ENCODE peak calls at places on chromosomes 6 and 20, in eight cellular contexts. W is body of pancreas, M is HepG2, C is breast epithelium, O is ovary, L is IMR-90, S is H54, E is esophagus squamous epithelium. P is an unnamed sample.

GRCh38 chr6:29035951-29036350 is 9.0 kb downstream of the OR2W1 start:
- DNase-seq in L (no peak), O (no peak), M (no peak), W (no peak), E (no peak), C (no peak), S (no peak), P (no peak)

GRCh38 chr6:166903500-166903899 is 52.9 kb downstream of the RNASET2 start:
- DNase-seq in E (no peak), L (no peak), C (no peak), M (no peak), S (no peak), W (no peak), O (no peak), P (no peak)

GRCh38 chr6:75201901-75202672 is 3.8 kb downstream of the COL12A1 start:
- DNase-seq in E (no peak), O (peak), L (peak), W (peak), M (no peak), S (no peak), C (no peak), P (peak)

GRCh38 chr6:162705736-162706135 is 21.8 kb downstream of the PRKN start:
- DNase-seq in O (no peak), W (no peak), E (no peak), S (no peak), L (no peak), C (no peak), M (no peak), P (no peak)

GRCh38 chr6:16288163-16288562 is 49.8 kb downstream of the GMPR start:
- DNase-seq in W (no peak), S (no peak), O (no peak), C (no peak), L (no peak), M (no peak), E (no peak), P (no peak)

GRCh38 chr20:48521121-48521520 is 306.7 kb downstream of the PREX1 start:
- DNase-seq in M (no peak), S (no peak), W (no peak), O (no peak), C (no peak), L (no peak), E (no peak), P (no peak)

GRCh38 chr6:141744194-141744925 is 388.4 kb upstream of the GJE1 start:
- DNase-seq in L (peak), M (no peak), O (no peak), S (no peak), C (no peak), E (no peak), W (no peak), P (no peak)

GRCh38 chr6:52551483-52552277 is 25.2 kb downstream of the TRAM2 start:
- DNase-seq in W (peak), S (peak), M (peak), E (no peak), O (no peak), C (peak), L (peak), P (peak)

GRCh38 chr6:33419580-33420492 is at the start of gene SYNGAP1:
- DNase-seq in O (peak), M (no peak), S (no peak), C (no peak), E (no peak), L (peak), W (no peak), P (peak)

GRCh38 chr20:32050851-32051556 is 1.0 kb upstream of the HCK start:
- DNase-seq in O (no peak), M (no peak), C (no peak), E (no peak), L (no peak), W (peak), S (no peak), P (no peak)

GRCh38 chr6:158938811-158939254 is 61.2 kb downstream of the RSPH3 start:
- DNase-seq in S (no peak), L (no peak), C (no peak), O (no peak), W (no peak), E (no peak), M (no peak), P (no peak)

GRCh38 chr20:46401478-46401860 is 4.9 kb downstream of the ELMO2 start:
- DNase-seq in C (no peak), W (peak), L (no peak), M (no peak), E (no peak), O (no peak), S (no peak), P (no peak)

GRCh38 chr20:63498950-63499332 is at the start of gene EEF1A2:
- DNase-seq in W (no peak), C (no peak), O (no peak), E (no peak), S (no peak), M (no peak), L (no peak), P (no peak)

GRCh38 chr6:162610351-162610750 is 117.2 kb downstream of the PRKN start:
- DNase-seq in M (no peak), E (no peak), O (no peak), C (no peak), S (no peak), W (no peak), L (no peak), P (no peak)

GRCh38 chr6:132714160-132714559 is 305 bp upstream of the VNN1 start:
- DNase-seq in C (no peak), L (no peak), W (no peak), E (no peak), M (no peak), O (no peak), S (no peak), P (no peak)

GRCh38 chr6:167235421-167236238 is 55.5 kb upstream of the UNC93A start:
- DNase-seq in M (no peak), O (no peak), S (no peak), W (no peak), C (no peak), L (no peak), E (no peak), P (no peak)

GRCh38 chr6:5204340-5204739 is 56.4 kb downstream of the LYRM4 start:
- DNase-seq in M (no peak), O (no peak), C (no peak), L (no peak), E (no peak), W (no peak), S (no peak), P (no peak)

GRCh38 chr6:4974962-4975361 is 28.9 kb downstream of the RPP40 start:
- DNase-seq in S (no peak), O (no peak), M (no peak), W (no peak), C (no peak), E (no peak), L (no peak), P (no peak)

GRCh38 chr6:151377095-151377494 is 14.3 kb downstream of the ZBTB2 start:
- DNase-seq in C (no peak), W (no peak), E (no peak), S (no peak), O (no peak), L (no peak), M (no peak), P (no peak)

GRCh38 chr6:143505111-143505510 is 6.4 kb downstream of the FUCA2 start:
- DNase-seq in W (no peak), O (no peak), S (no peak), M (no peak), E (no peak), C (no peak), L (no peak), P (no peak)

GRCh38 chr6:151096691-151097090 is 143.1 kb upstream of the AKAP12 start:
- DNase-seq in W (no peak), C (no peak), S (no peak), O (no peak), M (no peak), L (peak), E (no peak), P (no peak)

GRCh38 chr6:52013035-52013434 is 74.4 kb downstream of the PKHD1 start:
- DNase-seq in W (peak), O (no peak), L (no peak), S (no peak), C (peak), E (no peak), M (no peak), P (no peak)

GRCh38 chr6:56370591-56371198 is 123.3 kb upstream of the COL21A1 start:
- DNase-seq in S (peak), C (peak), L (peak), W (peak), O (peak), M (peak), E (no peak), P (peak)

GRCh38 chr6:125611573-125612399 is 137.6 kb upstream of the HEY2 start:
- DNase-seq in S (no peak), L (no peak), O (no peak), C (no peak), M (no peak), E (no peak), W (peak), P (no peak)

GRCh38 chr6:107819976-107820551 is 4.0 kb downstream of the SCML4 start:
- DNase-seq in E (no peak), M (no peak), L (peak), O (no peak), S (no peak), W (peak), C (peak), P (no peak)

GRCh38 chr20:62914970-62915457 is 11.3 kb downstream of the DIDO1 start:
- DNase-seq in W (peak), L (peak), S (no peak), O (peak), C (no peak), M (peak), E (no peak), P (no peak)

GRCh38 chr6:148972481-148972880 is 225.7 kb downstream of the UST start:
- DNase-seq in M (peak), W (peak), L (no peak), E (no peak), C (peak), O (peak), S (no peak), P (no peak)

GRCh38 chr6:113936093-113936934 is 34.6 kb downstream of the HDAC2 start:
- DNase-seq in S (no peak), C (no peak), O (no peak), E (no peak), M (peak), L (peak), W (peak), P (no peak)

GRCh38 chr6:151205971-151206600 is 33.7 kb upstream of the AKAP12 start:
- DNase-seq in W (no peak), E (no peak), C (no peak), S (no peak), L (no peak), M (peak), O (no peak), P (no peak)

GRCh38 chr20:29079769-29080690 is 2177.4 kb upstream of the DEFB115 start:
- DNase-seq in W (peak), M (peak), S (no peak), L (no peak), E (no peak), C (no peak), O (no peak), P (no peak)

GRCh38 chr6:165585060-165585459 is 78.0 kb downstream of the PDE10A start:
- DNase-seq in W (no peak), O (no peak), S (no peak), M (no peak), C (no peak), L (peak), E (no peak), P (no peak)

GRCh38 chr20:21357851-21358250 is 39.5 kb downstream of the NKX2-4 start:
- DNase-seq in L (peak), O (no peak), S (no peak), E (no peak), C (no peak), W (no peak), M (peak), P (no peak)

GRCh38 chr6:166929534-166930189 is 26.7 kb downstream of the RNASET2 start:
- DNase-seq in W (no peak), C (no peak), E (no peak), L (no peak), S (no peak), M (no peak), O (no peak), P (no peak)

GRCh38 chr6:167998206-167998605 is 735 bp downstream of the KIF25 start:
- DNase-seq in W (no peak), C (no peak), L (no peak), O (no peak), S (no peak), E (no peak), M (no peak), P (no peak)

GRCh38 chr6:33822575-33823395 is 19.0 kb upstream of the MLN start:
- DNase-seq in S (peak), M (peak), E (no peak), O (no peak), L (no peak), W (no peak), C (no peak), P (no peak)

GRCh38 chr6:139107051-139107450 is 27.8 kb upstream of the HECA start:
- DNase-seq in E (no peak), C (no peak), W (no peak), S (no peak), L (no peak), M (no peak), O (no peak), P (no peak)
- TF ChIP-seq POLR2A in E (no peak), C (no peak), W (no peak), S (no peak), L (no peak), M (no peak), O (no peak), P (no peak)

GRCh38 chr6:36422714-36423100 is 19.9 kb downstream of the PXT1 start:
- DNase-seq in C (no peak), L (no peak), M (no peak), E (no peak), O (no peak), S (no peak), W (no peak), P (no peak)

GRCh38 chr6:36427781-36428345 is 14.8 kb downstream of the PXT1 start:
- DNase-seq in S (no peak), O (no peak), W (no peak), C (no peak), M (no peak), L (peak), E (no peak), P (no peak)

GRCh38 chr6:36419295-36419694 is 23.4 kb downstream of the PXT1 start:
- DNase-seq in S (no peak), O (no peak), E (no peak), C (no peak), M (no peak), L (no peak), W (no peak), P (no peak)

GRCh38 chr6:36426622-36427021 is 16.0 kb downstream of the PXT1 start:
- DNase-seq in M (peak), E (no peak), S (no peak), C (no peak), L (no peak), W (no peak), O (no peak), P (no peak)

DNA sequence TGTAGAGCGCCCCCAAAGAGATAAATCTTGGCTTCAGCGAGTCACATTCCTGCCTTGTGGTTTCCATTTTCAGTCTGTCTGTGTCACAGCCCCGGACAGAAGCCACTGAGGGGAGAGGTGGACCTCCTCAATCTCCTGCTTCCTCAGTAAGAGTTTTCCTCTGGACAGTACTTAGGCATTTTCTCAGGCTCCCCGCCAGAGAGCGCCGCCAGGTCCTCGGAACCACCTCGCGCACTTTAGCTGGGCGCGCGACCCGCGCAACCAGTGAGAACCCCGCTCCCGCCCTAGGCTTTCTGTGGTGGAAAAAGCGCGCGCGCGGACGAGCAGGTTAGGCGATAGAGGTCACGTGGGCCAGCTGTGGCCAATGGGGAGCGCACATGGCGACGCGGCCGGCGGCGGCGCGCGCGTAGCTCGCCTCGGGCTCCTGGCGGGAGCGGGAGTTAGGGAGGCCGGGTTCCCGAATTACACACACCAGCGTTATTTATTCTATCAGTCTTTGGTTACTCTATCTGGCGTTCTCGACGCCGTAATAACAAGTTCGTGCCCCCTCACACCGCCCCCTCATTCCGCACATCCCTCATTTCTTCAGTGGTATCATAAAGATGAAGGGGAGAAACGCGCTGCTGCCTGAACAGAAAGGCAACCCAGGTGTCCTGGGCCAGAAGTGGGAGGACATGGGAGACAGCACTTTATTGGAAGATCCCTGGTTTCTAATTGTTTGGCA is 19.4 kb downstream of the PXT1 start:
- DNase-seq in E (peak), O (peak), C (peak), W (peak), L (peak), S (peak), M (peak), P (peak)
- TF ChIP-seq POLR2A in E (no peak), O (peak), C (no peak), W (peak), L (peak), S (peak), M (peak), P (peak)

DNA sequence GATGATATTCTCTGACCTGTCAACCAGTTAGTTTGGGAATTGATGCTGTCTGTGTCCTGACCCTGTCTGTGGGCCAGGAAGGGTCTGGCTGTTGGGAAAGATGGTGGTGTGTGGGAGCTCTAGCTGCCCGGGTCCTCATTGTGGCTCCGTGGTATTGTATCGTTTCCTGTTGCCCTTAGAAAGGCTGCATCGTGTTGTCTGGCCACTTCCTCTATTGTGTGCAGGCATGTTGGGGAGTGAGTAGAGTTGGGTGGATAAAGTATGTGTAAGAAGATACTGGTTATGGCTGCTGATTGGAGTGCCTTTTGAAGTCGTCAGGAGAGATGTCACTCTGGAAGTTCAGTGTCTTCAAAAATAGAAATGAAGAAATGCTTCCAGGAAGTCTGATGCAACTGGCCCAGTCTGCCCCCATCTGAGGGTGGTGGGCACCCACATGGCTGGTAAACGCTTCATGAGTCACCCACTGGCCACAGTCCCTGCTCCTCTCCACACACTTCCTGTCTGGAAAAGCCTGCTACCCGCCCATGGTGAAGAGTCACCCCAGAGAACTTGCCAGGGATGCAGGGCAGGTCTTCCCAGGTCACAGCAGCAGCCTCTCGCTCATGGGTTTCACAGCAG is 27.9 kb downstream of the PPARD start:
- DNase-seq in O (peak), C (peak), W (peak), E (no peak), M (peak), S (peak), L (peak), P (peak)
- TF ChIP-seq POLR2A in O (no peak), C (no peak), W (no peak), E (no peak), M (no peak), S (peak), L (peak), P (no peak)

DNA sequence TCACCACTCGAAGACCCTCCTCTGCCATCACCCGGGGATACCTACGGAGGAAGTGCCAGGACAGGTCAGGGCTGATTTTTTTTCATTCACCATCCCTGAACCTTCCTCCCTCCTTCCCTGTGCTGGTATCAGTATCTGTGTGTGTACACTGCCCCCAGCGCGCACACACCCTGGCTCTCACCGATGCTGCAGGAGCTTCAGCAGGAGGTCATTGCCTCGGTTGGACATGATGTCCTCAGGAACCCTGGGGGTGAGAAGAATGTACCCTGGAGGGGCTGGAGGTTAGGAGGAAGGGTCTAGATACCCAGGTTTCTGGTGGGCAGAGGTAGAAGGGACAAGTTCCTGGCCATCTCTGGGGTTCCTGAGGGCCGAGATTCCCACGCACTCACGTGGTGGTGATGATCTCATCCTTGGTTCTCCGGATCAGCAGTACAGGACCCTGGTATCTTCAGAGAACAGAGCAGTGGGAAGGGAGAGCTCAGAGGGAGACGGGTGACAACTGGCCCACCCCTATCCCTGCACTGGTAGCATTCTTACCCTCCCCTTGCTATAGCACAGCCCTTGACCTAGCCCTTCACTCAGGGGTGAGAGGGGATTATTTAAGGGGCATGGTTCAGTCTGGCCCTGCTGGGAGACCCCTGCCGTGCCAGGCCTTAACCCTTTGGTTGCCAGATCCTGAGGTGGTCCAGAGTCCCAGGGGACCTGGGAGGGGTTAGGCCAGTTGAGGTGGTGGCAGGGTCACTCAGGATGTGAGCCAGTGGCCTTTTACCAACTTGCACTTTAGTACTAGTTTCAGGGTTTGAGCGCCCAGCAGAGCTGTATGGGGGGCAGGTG is 7.2 kb upstream of the LY6G5C start:
- DNase-seq in O (no peak), M (no peak), W (no peak), C (no peak), S (no peak), E (no peak), L (no peak), P (no peak)
- TF ChIP-seq POLR2A in O (no peak), M (no peak), W (no peak), C (no peak), S (no peak), E (no peak), L (no peak), P (no peak)

P was measured in uterus.